ENCODE peak calls at places on chromosomes 2 and 18, in six cellular contexts. W is EL, B is HTR-8/SVneo, A is psoas muscle, M is HAP-1, P is activated T-cell treated with anti-CD3 and anti-CD28 coated beads for 24 hours. K is an unnamed sample.
A peak's percentile ranks its signal among the peaks of the same experiment; 100 is the strongest.

GRCh38 chr2:37976411-37976810 is 51.3 kb downstream of the RMDN2 start:
- DNase-seq in W (no peak), B (no peak), A (no peak), M (no peak), P (no peak), K (no peak)

GRCh38 chr2:230160112-230160660 is 59.6 kb downstream of the SP110 start:
- DNase-seq in W (peak; percentile 52), B (peak; percentile 71), A (no peak), M (peak; percentile 64), P (peak; percentile 35), K (peak; percentile 61)

GRCh38 chr2:171319164-171319810 is 114.5 kb downstream of the METTL8 start:
- DNase-seq in W (peak; percentile 34), B (no peak), A (no peak), M (peak; percentile 52), P (peak; percentile 61), K (peak; percentile 81)

GRCh38 chr2:152171733-152172132 is 3.8 kb downstream of the STAM2 start:
- DNase-seq in W (no peak), B (no peak), A (no peak), M (no peak), P (no peak), K (peak; percentile 24)

GRCh38 chr18:59200787-59201186 is 19.2 kb upstream of the GRP start:
- DNase-seq in W (peak; percentile 34), B (no peak), A (no peak), M (no peak), P (no peak), K (no peak)

GRCh38 chr18:9757851-9758587 is 49.9 kb downstream of the RAB31 start:
- DNase-seq in W (peak; percentile 78), B (no peak), A (no peak), M (no peak), P (no peak), K (peak; percentile 74)

GRCh38 chr2:179622635-179623034 is 238.8 kb downstream of the ZNF385B start:
- DNase-seq in W (no peak), B (no peak), A (peak; percentile 37), M (no peak), P (no peak), K (no peak)

GRCh38 chr2:71934595-71935263 is 212.9 kb downstream of the CYP26B1 start:
- DNase-seq in W (peak; percentile 67), B (no peak), A (peak; percentile 68), M (no peak), P (no peak), K (no peak)

GRCh38 chr2:70690846-70691245 is 77.2 kb downstream of the ADD2 start:
- DNase-seq in W (no peak), B (no peak), A (no peak), M (no peak), P (no peak), K (no peak)

GRCh38 chr18:845152-845819 is 33.2 kb upstream of the YES1 start:
- DNase-seq in W (peak; percentile 79), B (peak; percentile 37), A (no peak), M (no peak), P (no peak), K (peak; percentile 62)

GRCh38 chr2:217783243-217783642 is 219.6 kb downstream of the TNS1 start:
- DNase-seq in W (no peak), B (no peak), A (no peak), M (no peak), P (no peak), K (no peak)

GRCh38 chr18:26536032-26536431 is 12.3 kb downstream of the KCTD1 start:
- DNase-seq in W (peak; percentile 66), B (no peak), A (no peak), M (no peak), P (no peak), K (no peak)

GRCh38 chr18:12606592-12607315 is 51.2 kb downstream of the SPIRE1 start:
- DNase-seq in W (peak; percentile 70), B (no peak), A (no peak), M (no peak), P (no peak), K (peak; percentile 83)

GRCh38 chr2:62038980-62039771 is 133.7 kb downstream of the COMMD1 start:
- DNase-seq in W (peak; percentile 20), B (no peak), A (no peak), M (no peak), P (peak; percentile 12), K (peak; percentile 30)

GRCh38 chr2:3780477-3781402 is 77.4 kb downstream of the DCDC2C start:
- DNase-seq in W (peak; percentile 14), B (peak; percentile 26), A (peak; percentile 35), M (peak; percentile 75), P (peak; percentile 32), K (peak; percentile 1)

K was measured in mesenchymal stem cell.